ENCODE peak calls at places on chromosomes 2 and 18, in ten cellular contexts. U is adrenal gland, O is tibial nerve, C is transverse colon, J is IMR-90, W is stomach, E is body of pancreas, G is uterus, I is A549, F is heart left ventricle. A is an unnamed sample.
A peak's percentile ranks its signal among the peaks of the same experiment; 100 is the strongest.

GRCh38 chr18:25503567-25504081 is 151.7 kb upstream of the ZNF521 start:
- DNase-seq in U (peak; percentile 74), O (peak; percentile 35), C (peak; percentile 57), J (peak; percentile 87), W (no peak), E (peak; percentile 18), G (peak; percentile 74), I (peak; percentile 27), F (peak; percentile 46), A (no peak)

GRCh38 chr2:27095745-27096651 is 9.4 kb downstream of the KHK start:
- DNase-seq in U (peak; percentile 77), O (no peak), C (peak; percentile 55), J (peak; percentile 57), W (peak; percentile 64), E (peak; percentile 72), G (peak; percentile 52), I (peak; percentile 56), F (peak; percentile 66), A (peak; percentile 54)

GRCh38 chr2:229943770-229944449 is 21.6 kb downstream of the FBXO36 start:
- DNase-seq in U (no peak), O (no peak), C (no peak), J (peak; percentile 5), W (no peak), E (no peak), G (no peak), I (no peak), F (no peak), A (no peak)

GRCh38 chr18:27605107-27605834 is 420.2 kb upstream of the CHST9 start:
- DNase-seq in U (peak; percentile 49), O (peak; percentile 26), C (peak; percentile 25), J (peak; percentile 65), W (peak; percentile 66), E (peak; percentile 63), G (peak; percentile 18), I (peak; percentile 64), F (peak; percentile 50), A (peak; percentile 16)

GRCh38 chr2:128341621-128342020 is 23.0 kb upstream of the HS6ST1 start:
- DNase-seq in U (no peak), O (no peak), C (no peak), J (no peak), W (no peak), E (no peak), G (no peak), I (no peak), F (no peak), A (no peak)

GRCh38 chr2:32357545-32358482 is 991 bp downstream of the BIRC6 start:
- DNase-seq in U (peak; percentile 60), O (no peak), C (peak; percentile 45), J (peak; percentile 31), W (peak; percentile 44), E (peak; percentile 55), G (peak; percentile 39), I (peak; percentile 56), F (peak; percentile 35), A (peak; percentile 39)

GRCh38 chr2:98479959-98480524 is 35.4 kb downstream of the INPP4A start:
- DNase-seq in U (peak; percentile 81), O (no peak), C (peak; percentile 67), J (peak; percentile 62), W (peak; percentile 77), E (peak; percentile 64), G (peak; percentile 26), I (no peak), F (peak; percentile 67), A (peak; percentile 74)

GRCh38 chr2:130796280-130796679 is 40.4 kb upstream of the ARHGEF4 start:
- DNase-seq in U (no peak), O (no peak), C (no peak), J (no peak), W (no peak), E (no peak), G (no peak), I (no peak), F (no peak), A (no peak)

GRCh38 chr2:147049888-147050446 is 794.9 kb upstream of the ACVR2A start:
- DNase-seq in U (no peak), O (no peak), C (no peak), J (no peak), W (no peak), E (no peak), G (no peak), I (no peak), F (no peak), A (no peak)

GRCh38 chr2:173997269-173997668 is 32.1 kb upstream of the SP3 start:
- DNase-seq in U (peak; percentile 81), O (peak; percentile 69), C (peak; percentile 76), J (peak; percentile 45), W (peak; percentile 56), E (peak; percentile 31), G (peak; percentile 90), I (no peak), F (peak; percentile 77), A (no peak)

GRCh38 chr18:51433881-51434280 is 236.4 kb upstream of the MEX3C start:
- DNase-seq in U (no peak), O (no peak), C (no peak), J (no peak), W (no peak), E (no peak), G (no peak), I (no peak), F (no peak), A (no peak)

GRCh38 chr18:38930881-38931753 is 1365.5 kb upstream of the CELF4 start:
- DNase-seq in U (no peak), O (no peak), C (no peak), J (no peak), W (no peak), E (no peak), G (no peak), I (no peak), F (no peak), A (no peak)

GRCh38 chr2:236317938-236318396 is 53.8 kb upstream of the ASB18 start:
- DNase-seq in U (no peak), O (no peak), C (peak; percentile 67), J (no peak), W (peak; percentile 38), E (no peak), G (no peak), I (no peak), F (peak; percentile 55), A (no peak)

GRCh38 chr2:43226558-43226954 is at the start of gene ZFP36L2:
- DNase-seq in U (peak; percentile 97), O (peak; percentile 94), C (peak; percentile 97), J (peak; percentile 93), W (peak; percentile 97), E (peak; percentile 96), G (peak; percentile 96), I (peak; percentile 96), F (peak; percentile 98), A (peak; percentile 98)
- TF ChIP-seq POLR2A in U (peak; percentile 95), O (peak; percentile 97), C (peak; percentile 98), J (peak; percentile 97), W (peak; percentile 89), E (peak; percentile 98), G (peak; percentile 97), I (peak; percentile 84), F (peak; percentile 100), A (peak; percentile 79)

GRCh38 chr2:136534817-136535216 is 230.5 kb upstream of the THSD7B start:
- DNase-seq in U (no peak), O (no peak), C (no peak), J (no peak), W (no peak), E (no peak), G (no peak), I (no peak), F (peak; percentile 66), A (no peak)

GRCh38 chr2:136531731-136532130 is 233.6 kb upstream of the THSD7B start:
- DNase-seq in U (no peak), O (no peak), C (no peak), J (no peak), W (no peak), E (no peak), G (no peak), I (no peak), F (no peak), A (no peak)

GRCh38 chr2:136527560-136527959 is 237.8 kb upstream of the THSD7B start:
- DNase-seq in U (no peak), O (no peak), C (no peak), J (no peak), W (no peak), E (no peak), G (no peak), I (peak; percentile 4), F (no peak), A (no peak)

GRCh38 chr2:136530154-136530553 is 235.2 kb upstream of the THSD7B start:
- DNase-seq in U (no peak), O (no peak), C (no peak), J (no peak), W (no peak), E (no peak), G (no peak), I (no peak), F (no peak), A (no peak)

DNA sequence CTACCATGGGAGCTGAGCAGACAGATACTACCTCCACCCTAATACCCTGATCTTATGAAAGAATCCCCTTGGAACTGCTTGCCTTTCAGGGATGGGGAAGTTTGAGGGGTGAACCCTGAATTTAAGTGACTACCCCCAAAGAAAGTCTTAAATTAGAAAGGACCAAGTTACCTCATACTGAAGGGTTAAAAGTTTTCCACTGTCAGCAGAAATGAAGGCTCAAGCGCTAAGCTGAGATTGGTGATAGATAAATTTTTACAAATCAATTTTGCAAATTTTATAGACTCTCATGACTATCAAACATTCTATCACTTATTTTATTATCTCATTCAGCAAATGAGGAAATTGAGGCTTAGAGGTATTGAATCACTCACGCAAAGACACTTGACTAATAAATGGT is 233.2 kb upstream of the THSD7B start:
- DNase-seq in U (no peak), O (no peak), C (no peak), J (no peak), W (no peak), E (no peak), G (no peak), I (no peak), F (no peak), A (no peak)
- TF ChIP-seq POLR2A in U (no peak), O (no peak), C (no peak), J (no peak), W (no peak), E (no peak), G (no peak), I (no peak), F (no peak), A (no peak)

DNA sequence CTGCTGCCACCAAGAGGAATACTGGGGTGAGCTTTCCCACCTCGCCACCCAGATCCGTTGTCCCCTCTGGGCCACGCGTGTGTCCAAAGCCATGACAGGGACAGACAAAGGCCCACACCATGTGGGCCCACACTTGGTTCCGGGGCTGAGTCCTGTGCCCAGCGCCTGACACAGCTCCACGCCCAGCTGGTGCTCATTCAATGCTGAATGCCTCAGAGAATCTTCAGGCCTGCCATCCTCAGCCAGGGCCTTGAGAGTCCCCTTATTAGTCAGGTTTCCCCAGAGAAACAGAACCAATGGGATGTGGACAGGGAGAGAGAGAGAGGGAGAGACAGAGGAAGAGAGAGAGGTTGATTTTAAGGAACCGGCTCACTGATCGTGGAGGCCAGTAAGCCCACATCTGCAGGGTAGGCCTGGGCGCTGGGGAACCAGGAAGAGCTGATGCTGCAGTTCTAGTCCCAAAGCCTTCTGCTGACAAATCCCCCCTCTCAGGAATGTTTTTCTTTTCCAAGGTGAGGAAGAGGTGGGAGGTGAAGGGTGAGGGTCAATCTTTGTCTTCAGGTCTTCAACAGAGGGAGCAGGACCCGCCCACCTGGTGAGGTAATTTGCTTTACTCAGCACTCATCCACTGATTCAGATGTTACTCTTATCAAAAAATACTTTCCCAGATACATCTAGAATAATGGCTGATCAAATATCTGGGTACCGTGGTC is 10.2 kb upstream of the SPATA3 start:
- DNase-seq in U (no peak), O (no peak), C (no peak), J (no peak), W (no peak), E (no peak), G (no peak), I (no peak), F (no peak), A (no peak)
- TF ChIP-seq POLR2A in U (no peak), O (no peak), C (no peak), J (no peak), W (no peak), E (no peak), G (no peak), I (no peak), F (no peak), A (no peak)

GRCh38 chr2:233331536-233331935 is 22.8 kb upstream of the DGKD start:
- DNase-seq in U (peak; percentile 75), O (peak; percentile 16), C (peak; percentile 77), J (no peak), W (peak; percentile 60), E (no peak), G (peak; percentile 46), I (no peak), F (peak; percentile 73), A (no peak)
- TF ChIP-seq POLR2A in U (no peak), O (peak; percentile 5), C (no peak), J (no peak), W (no peak), E (no peak), G (no peak), I (no peak), F (no peak), A (no peak)

A was measured in H54.